ENCODE peak calls at places on chromosome 13, in four cellular contexts. S, R, W and Q are unnamed samples.

GRCh38 chr13:108213946-108214345 is 1.4 kb downstream of the LIG4 start:
- DNase-seq in W (no peak), R (no peak), S (no peak), Q (no peak)

GRCh38 chr13:39306639-39307589 is 268.7 kb downstream of the NHLRC3 start:
- DNase-seq in S (no peak), W (no peak), R (no peak), Q (no peak)

GRCh38 chr13:88103824-88104223 is 432.7 kb downstream of the SLITRK5 start:
- DNase-seq in S (no peak), W (no peak), R (no peak), Q (no peak)

GRCh38 chr13:22061806-22062391 is 391.0 kb downstream of the FGF9 start:
- DNase-seq in R (no peak), S (no peak), W (no peak), Q (no peak)

GRCh38 chr13:82248713-82249112 is 1633.6 kb downstream of the SLITRK1 start:
- DNase-seq in W (no peak), S (no peak), R (no peak), Q (no peak)

GRCh38 chr13:52695856-52696255 is 43.2 kb downstream of the SUGT1 start:
- DNase-seq in R (no peak), W (no peak), S (no peak), Q (no peak)

GRCh38 chr13:64704121-64704520 is 2526.0 kb downstream of the PCDH9 start:
- DNase-seq in R (no peak), S (no peak), W (no peak), Q (no peak)

GRCh38 chr13:113049521-113049941 is 56.1 kb upstream of the F7 start:
- DNase-seq in S (no peak), W (peak; percentile 35), R (peak; percentile 70), Q (peak; percentile 14)

GRCh38 chr13:91247768-91248167 is 99.7 kb upstream of the MIR17HG start:
- DNase-seq in R (no peak), W (no peak), S (no peak), Q (no peak)

GRCh38 chr13:39959497-39959896 is 304.0 kb downstream of the COG6 start:
- DNase-seq in W (no peak), R (no peak), S (no peak), Q (no peak)

GRCh38 chr13:24168392-24168750 is 7.9 kb downstream of the SPATA13 start:
- DNase-seq in S (peak; percentile 22), R (no peak), W (no peak), Q (no peak)

GRCh38 chr13:34672631-34673030 is 269.4 kb upstream of the NBEA start:
- DNase-seq in S (no peak), W (no peak), R (no peak), Q (no peak)

GRCh38 chr13:32499538-32500210 is 38.9 kb downstream of the N4BP2L2 start:
- DNase-seq in R (no peak), W (no peak), S (no peak), Q (no peak)

GRCh38 chr13:83884141-83884540 is 1.9 kb upstream of the SLITRK1 start:
- DNase-seq in R (no peak), S (no peak), W (no peak), Q (no peak)

GRCh38 chr13:83881917-83882625 is at the start of gene SLITRK1:
- DNase-seq in R (no peak), S (peak; percentile 97), W (no peak), Q (peak; percentile 49)

GRCh38 chr13:83882626-83882959 is 319 bp upstream of the SLITRK1 start:
- DNase-seq in S (no peak), R (no peak), W (no peak), Q (no peak)

GRCh38 chr13:83881031-83881727 is 1.1 kb downstream of the SLITRK1 start:
- DNase-seq in R (no peak), W (no peak), S (peak; percentile 36), Q (no peak)

GRCh38 chr13:83883061-83883523 is 818 bp upstream of the SLITRK1 start:
- DNase-seq in R (no peak), W (no peak), S (peak; percentile 57), Q (no peak)
- H3K4me3 ChIP-seq in R (no peak overlapping the region), W (no peak overlapping the region), S (peak overlapping the region; percentile 76), Q (no peak overlapping the region)

DNA sequence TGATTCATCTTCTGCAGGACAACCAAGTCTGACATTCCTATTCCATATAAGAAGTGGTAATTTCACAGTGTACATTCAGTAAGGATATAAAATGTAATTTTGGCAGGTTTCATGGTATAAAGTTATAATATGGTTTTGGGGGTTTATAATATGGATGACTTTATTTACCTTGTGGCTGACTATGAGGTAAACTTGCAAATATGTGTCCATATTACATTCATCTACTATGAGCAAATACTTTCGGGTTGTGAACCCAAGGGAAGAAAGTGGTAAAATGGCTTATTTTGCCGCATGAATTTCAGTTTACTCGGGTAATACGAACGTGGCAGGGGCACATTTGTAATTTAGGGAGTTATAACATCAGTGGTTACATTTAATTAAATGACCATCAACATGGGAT is 86.7 kb upstream of the TNFSF11 start:
- DNase-seq in W (no peak), S (no peak), R (no peak), Q (no peak)
- H3K4me3 ChIP-seq in W (no peak overlapping the region), S (no peak overlapping the region), R (no peak overlapping the region), Q (no peak overlapping the region)

GRCh38 chr13:106500450-106500849 is 35.0 kb downstream of the EFNB2 start:
- DNase-seq in W (no peak), S (no peak), R (no peak), Q (no peak)
- H3K4me3 ChIP-seq in W (peak overlapping the region; percentile 33), S (no peak overlapping the region), R (no peak overlapping the region), Q (no peak overlapping the region)

GRCh38 chr13:78660130-78660857 is 1.3 kb upstream of the OBI1 start:
- DNase-seq in S (peak; percentile 68), R (no peak), W (peak; percentile 44), Q (no peak)
- H3K4me3 ChIP-seq in S (no peak overlapping the region), R (peak overlapping the region; percentile 9), W (peak overlapping the region; percentile 79), Q (peak overlapping the region; percentile 66)

DNA sequence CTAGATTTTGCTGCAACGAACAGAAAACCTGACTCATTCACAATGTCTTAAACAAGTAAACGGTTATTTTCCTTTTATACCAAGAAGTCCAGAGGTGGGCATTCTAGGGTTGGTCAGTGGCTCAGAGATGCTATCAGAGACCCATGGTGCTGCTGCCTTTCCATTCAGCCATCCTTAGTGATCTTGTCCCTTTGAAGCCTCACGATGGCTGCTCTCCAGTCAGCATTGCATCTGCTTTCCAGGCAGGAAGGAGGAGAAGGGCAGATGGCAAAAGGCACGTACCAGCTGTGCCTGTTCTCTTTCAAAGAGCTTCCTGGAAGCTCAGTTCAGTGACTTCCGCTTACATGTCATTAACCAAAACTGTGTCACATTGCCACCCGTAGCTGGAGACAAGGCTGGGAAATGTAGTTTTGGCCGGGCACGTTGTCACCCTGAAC is 30.1 kb downstream of the WDFY2 start:
- DNase-seq in R (peak; percentile 62), W (peak; percentile 52), S (no peak), Q (no peak)
- H3K4me3 ChIP-seq in R (no peak overlapping the region), W (peak overlapping the region; percentile 23), S (no peak overlapping the region), Q (no peak overlapping the region)

DNA sequence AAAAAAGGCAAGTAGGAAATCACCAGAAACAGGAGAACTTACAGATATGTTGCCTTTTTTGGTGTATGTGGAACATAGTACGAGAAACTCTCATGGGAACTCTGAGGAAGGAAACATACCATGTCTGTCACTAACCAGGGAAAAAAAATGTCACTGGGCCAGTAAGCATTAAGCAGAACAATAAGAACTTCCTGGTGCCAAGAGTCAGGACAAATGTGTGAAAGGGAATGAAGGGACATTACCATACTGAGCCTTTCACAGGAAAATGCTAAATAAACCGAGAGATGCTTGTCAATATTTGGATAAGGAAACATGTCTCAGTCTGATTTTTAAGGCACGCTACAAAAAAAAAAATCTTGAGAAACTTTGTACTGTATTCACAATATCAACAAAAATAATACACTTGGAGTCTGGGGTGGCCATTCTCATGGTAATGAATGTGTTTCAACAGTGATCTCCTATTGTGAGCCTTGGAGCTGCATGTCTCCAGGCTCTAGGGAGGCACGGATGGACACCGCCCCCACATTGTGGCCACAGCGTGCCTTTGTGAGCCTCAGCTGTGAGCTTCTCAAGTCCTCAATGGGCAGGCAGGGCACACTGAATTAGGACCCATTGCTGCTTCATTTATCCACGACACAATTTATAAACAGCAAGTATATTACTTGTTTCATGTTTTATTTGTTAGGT is 113.0 kb upstream of the ARGLU1 start:
- DNase-seq in S (peak; percentile 92), R (peak; percentile 39), W (no peak), Q (no peak)
- H3K4me3 ChIP-seq in S (no peak overlapping the region), R (no peak overlapping the region), W (no peak overlapping the region), Q (no peak overlapping the region)

GRCh38 chr13:30114586-30115256 is 192.6 kb downstream of the KATNAL1 start:
- DNase-seq in W (peak; percentile 94), S (peak; percentile 98), R (peak; percentile 91), Q (peak; percentile 91)

GRCh38 chr13:30113983-30114491 is 193.3 kb downstream of the KATNAL1 start:
- DNase-seq in S (peak; percentile 61), R (no peak), W (no peak), Q (peak; percentile 42)

GRCh38 chr13:30113531-30113930 is 193.8 kb downstream of the KATNAL1 start:
- DNase-seq in W (no peak), R (no peak), S (no peak), Q (no peak)

GRCh38 chr13:30116379-30116778 is 191.0 kb downstream of the KATNAL1 start:
- DNase-seq in W (no peak), S (no peak), R (no peak), Q (no peak)

DNA sequence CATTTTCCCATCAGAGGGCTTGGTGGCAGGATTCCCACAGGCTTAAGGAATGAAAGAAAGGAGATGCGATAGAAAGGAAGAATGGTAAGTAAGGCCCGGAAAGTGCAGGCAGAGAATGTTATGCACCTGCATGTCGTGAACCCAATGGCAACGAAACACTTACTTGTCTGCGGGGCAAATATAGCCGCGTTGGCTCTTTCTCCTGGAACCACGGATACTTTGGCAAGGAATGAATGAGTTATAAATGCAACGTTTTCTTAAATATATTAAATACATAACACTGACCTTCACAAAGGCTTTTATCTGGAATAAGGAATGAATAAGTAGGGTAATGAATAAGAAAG is 192.1 kb downstream of the KATNAL1 start:
- DNase-seq in R (no peak), S (no peak), W (no peak), Q (no peak)
- H3K4me3 ChIP-seq in R (no peak overlapping the region), S (peak overlapping the region; percentile 72), W (peak overlapping the region; percentile 77), Q (no peak overlapping the region)

GRCh38 chr13:36130542-36131214 is 504 bp downstream of the DCLK1 start:
- DNase-seq in R (peak; percentile 46), S (peak; percentile 85), W (peak; percentile 64), Q (peak; percentile 49)
- H3K4me3 ChIP-seq in R (peak overlapping the region; percentile 29), S (peak overlapping the region; percentile 83), W (peak overlapping the region; percentile 60), Q (peak overlapping the region; percentile 35)

GRCh38 chr13:69199664-69200063 is 908.0 kb upstream of the ATXN8OS start:
- DNase-seq in R (no peak), S (peak; percentile 58), W (no peak), Q (no peak)

GRCh38 chr13:69194130-69194529 is 913.5 kb upstream of the ATXN8OS start:
- DNase-seq in R (no peak), W (no peak), S (no peak), Q (no peak)

GRCh38 chr13:69204620-69205019 is 903.0 kb upstream of the ATXN8OS start:
- DNase-seq in R (no peak), S (no peak), W (no peak), Q (no peak)

DNA sequence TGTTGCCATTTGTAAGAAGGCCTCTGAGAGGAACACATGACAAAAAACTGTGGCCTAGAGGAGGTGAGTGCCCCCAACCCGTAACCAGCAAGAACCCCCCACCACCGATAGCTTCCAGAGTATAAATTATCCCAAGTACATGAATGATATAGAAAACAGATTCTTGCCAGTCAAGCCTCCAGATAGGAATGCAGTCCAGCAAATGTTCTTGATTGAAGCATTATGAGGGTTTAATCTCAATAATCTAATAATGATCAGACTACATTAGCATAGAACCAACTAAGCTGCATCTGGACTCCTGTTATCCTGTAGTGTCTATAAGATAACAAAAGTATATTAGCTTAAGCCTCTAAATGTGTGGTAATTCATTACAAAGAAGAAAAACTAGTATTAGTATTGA is 908.9 kb upstream of the ATXN8OS start:
- DNase-seq in S (no peak), R (no peak), W (no peak), Q (no peak)
- H3K4me3 ChIP-seq in S (no peak overlapping the region), R (no peak overlapping the region), W (no peak overlapping the region), Q (no peak overlapping the region)

GRCh38 chr13:77918391-77919261 is at the start of gene EDNRB:
- DNase-seq in R (peak; percentile 56), W (peak; percentile 71), S (peak; percentile 89), Q (peak; percentile 88)
- H3K4me3 ChIP-seq in R (peak within 1 kb of the TSS; percentile 65), W (peak within 1 kb of the TSS; percentile 69), S (peak within 1 kb of the TSS; percentile 82), Q (peak within 1 kb of the TSS; percentile 60)